ENCODE peak calls at places on chromosomes 12 and 14, in ten cellular contexts. N is GM12865; O is body of pancreas; K is NCI-H1105; W is left colon; M is EL; U is stimulated activated CD4-positive, alpha-beta T cell treated with anti-CD3 and anti-CD28 coated beads, Interleukin-15, amount 100 ng/mL, for 1 hour; Q is SK-MEL-5; T is activated gamma-delta T cell treated with Interleukin-2 at 50 U/mL for 16 hours; Z is astrocyte of the cerebellum. X is an unnamed sample.
A peak's percentile ranks its signal among the peaks of the same experiment; 100 is the strongest.

GRCh38 chr12:108609535-108610335 is 11.9 kb upstream of the TMEM119 start:
- DNase-seq in M (peak; percentile 59), N (peak; percentile 76), W (peak; percentile 56), U (no peak), T (no peak), O (peak; percentile 46), Q (no peak), K (no peak), Z (peak; percentile 62), X (peak; percentile 88)

GRCh38 chr12:29516431-29516875 is 19.0 kb upstream of the OVCH1 start:
- DNase-seq in N (no peak), W (no peak), T (no peak), Z (no peak), Q (no peak), K (no peak), O (no peak), U (no peak), M (peak; percentile 2), X (no peak)

GRCh38 chr12:109686523-109686922 is 27.1 kb upstream of the FAM222A start:
- DNase-seq in U (no peak), Z (no peak), O (peak; percentile 39), K (no peak), Q (no peak), M (no peak), T (no peak), N (no peak), W (no peak), X (no peak)

GRCh38 chr14:95237121-95237876 is 80.0 kb upstream of the DICER1 start:
- DNase-seq in N (no peak), U (no peak), Z (no peak), K (peak; percentile 8), M (no peak), W (peak; percentile 73), Q (no peak), T (no peak), O (no peak), X (no peak)

GRCh38 chr12:124680863-124681778 is 113.7 kb upstream of the NCOR2 start:
- DNase-seq in T (no peak), Q (peak; percentile 53), K (no peak), Z (peak; percentile 68), W (peak; percentile 64), O (no peak), N (peak; percentile 83), U (no peak), M (peak; percentile 84), X (peak; percentile 55)

GRCh38 chr14:99245541-99246511 is 26.2 kb downstream of the BCL11B start:
- DNase-seq in U (no peak), O (peak; percentile 22), T (no peak), Q (no peak), K (no peak), Z (no peak), M (no peak), W (no peak), N (no peak), X (no peak)

GRCh38 chr12:126385785-126386184 is 1320.5 kb downstream of the AACS start:
- DNase-seq in W (no peak), U (no peak), Z (no peak), N (no peak), K (no peak), Q (no peak), T (no peak), O (peak; percentile 50), M (no peak), X (no peak)

GRCh38 chr12:22588817-22589216 is 36.2 kb upstream of the ETNK1 start:
- DNase-seq in N (no peak), O (no peak), U (no peak), Z (no peak), T (no peak), M (no peak), W (no peak), K (no peak), Q (peak; percentile 31), X (no peak)

GRCh38 chr14:45134051-45134958 is at the start of gene FKBP3:
- DNase-seq in Z (peak; percentile 97), M (peak; percentile 99), W (peak; percentile 99), T (peak; percentile 94), K (peak; percentile 98), N (peak; percentile 99), U (peak; percentile 90), Q (peak; percentile 99), O (peak; percentile 98), X (peak; percentile 98)

GRCh38 chr14:95452176-95452889 is 64.1 kb downstream of the SYNE3 start:
- DNase-seq in Z (no peak), Q (peak; percentile 51), O (no peak), W (no peak), T (no peak), N (peak; percentile 33), U (no peak), M (no peak), K (no peak), X (no peak)

GRCh38 chr12:120584343-120585149 is 3.3 kb upstream of the POP5 start:
- DNase-seq in N (peak; percentile 35), O (peak; percentile 44), Z (no peak), W (peak; percentile 78), Q (no peak), M (peak; percentile 46), T (peak; percentile 36), U (peak; percentile 35), K (peak; percentile 51), X (peak; percentile 26)

GRCh38 chr12:80837342-80837978 is 100.3 kb downstream of the LIN7A start:
- DNase-seq in N (peak; percentile 46), U (no peak), Q (peak; percentile 70), O (peak; percentile 25), M (peak; percentile 68), Z (peak; percentile 66), T (no peak), W (no peak), K (peak; percentile 21), X (peak; percentile 22)

GRCh38 chr14:77014004-77014604 is 14.4 kb downstream of the IRF2BPL start:
- DNase-seq in O (peak; percentile 88), K (no peak), Q (peak; percentile 53), Z (no peak), M (peak; percentile 58), N (no peak), U (no peak), W (no peak), T (no peak), X (peak; percentile 61)

GRCh38 chr14:96797943-96798349 is 764 bp downstream of the VRK1 start:
- DNase-seq in T (peak; percentile 11), N (peak; percentile 57), M (no peak), Q (no peak), K (no peak), W (no peak), Z (no peak), O (no peak), U (no peak), X (no peak)

GRCh38 chr12:111063296-111064026 is 143.1 kb upstream of the MYL2 start:
- DNase-seq in Q (no peak), K (no peak), O (no peak), Z (no peak), M (peak; percentile 40), N (no peak), T (no peak), U (no peak), W (no peak), X (no peak)

GRCh38 chr12:104285740-104286537 is 17.6 kb upstream of the EID3 start:
- DNase-seq in O (no peak), N (peak; percentile 49), K (no peak), U (no peak), Q (no peak), T (no peak), M (no peak), Z (no peak), W (peak; percentile 56), X (no peak)

GRCh38 chr14:96177766-96178377 is 26.8 kb upstream of the BDKRB2 start:
- DNase-seq in K (no peak), Q (no peak), O (no peak), T (no peak), M (no peak), N (peak; percentile 53), U (no peak), Z (no peak), W (peak; percentile 30), X (peak; percentile 51)

GRCh38 chr12:28543021-28543890 is 353.0 kb downstream of the CCDC91 start:
- DNase-seq in Q (peak; percentile 10), K (no peak), N (peak; percentile 55), T (no peak), Z (no peak), W (no peak), O (no peak), M (no peak), U (no peak), X (no peak)

GRCh38 chr12:14315501-14315900 is 50.0 kb upstream of the ATF7IP start:
- DNase-seq in N (no peak), K (no peak), O (no peak), Q (no peak), M (no peak), Z (no peak), U (no peak), T (no peak), W (no peak), X (no peak)

GRCh38 chr14:44609201-44609600 is 102.1 kb upstream of the FSCB start:
- DNase-seq in O (no peak), U (no peak), T (no peak), Q (no peak), Z (no peak), M (no peak), N (no peak), W (no peak), K (no peak), X (no peak)

GRCh38 chr12:68007023-68007422 is 17.8 kb downstream of the IFNG-AS1 start:
- DNase-seq in Q (no peak), N (no peak), W (no peak), K (no peak), U (no peak), Z (no peak), M (no peak), T (no peak), O (no peak), X (no peak)

GRCh38 chr12:107091381-107091780 is 2.0 kb downstream of the CRY1 start:
- DNase-seq in O (peak; percentile 25), W (no peak), T (no peak), U (no peak), Q (no peak), K (peak; percentile 54), M (peak; percentile 80), N (no peak), Z (peak; percentile 31), X (peak; percentile 28)

GRCh38 chr14:79483472-79483871 is 727.8 kb downstream of the DIO2 start:
- DNase-seq in T (no peak), O (no peak), Q (peak; percentile 94), M (peak; percentile 69), N (no peak), K (no peak), Z (peak; percentile 9), W (no peak), U (no peak), X (no peak)

GRCh38 chr12:104649913-104650312 is 193.2 kb downstream of the CHST11 start:
- DNase-seq in K (no peak), M (no peak), T (no peak), N (no peak), Z (no peak), Q (no peak), O (no peak), U (no peak), W (no peak), X (no peak)

GRCh38 chr12:80776706-80777105 is 60.0 kb downstream of the MYF5 start:
- DNase-seq in O (no peak), M (no peak), K (no peak), U (no peak), Z (no peak), W (no peak), N (no peak), T (no peak), Q (no peak), X (no peak)

GRCh38 chr14:94378527-94379290 is 9.7 kb downstream of the SERPINA1 start:
- DNase-seq in N (no peak), W (no peak), O (no peak), Q (no peak), Z (no peak), K (no peak), T (no peak), U (no peak), M (no peak), X (no peak)

GRCh38 chr12:95446511-95446910 is 27.4 kb upstream of the METAP2 start:
- DNase-seq in W (peak; percentile 40), Q (no peak), N (no peak), U (no peak), K (no peak), M (no peak), T (no peak), Z (no peak), O (peak; percentile 34), X (no peak)

GRCh38 chr12:87866602-87867292 is 162.5 kb downstream of the C12orf50 start:
- DNase-seq in U (no peak), Z (no peak), O (no peak), M (peak; percentile 10), K (no peak), Q (peak; percentile 73), N (peak; percentile 16), T (no peak), W (no peak), X (no peak)